ENCODE peak calls at places on chromosome 13, in five cellular contexts. U, H, D, X and T are unnamed samples. For H3K4me1, the result is how much of the 10 kb centered on the place peaks cover.

GRCh38 chr13:40974460-40975407 is 44.4 kb downstream of the ELF1 start:
- DNase-seq in X (peak), D (no peak), H (peak), U (no peak), T (no peak)

GRCh38 chr13:27183561-27184147 is 12.0 kb upstream of the USP12 start:
- DNase-seq in U (no peak), D (no peak), X (no peak), H (no peak), T (no peak)

GRCh38 chr13:38542601-38543000 is 144.3 kb upstream of the FREM2 start:
- DNase-seq in X (no peak), U (no peak), H (no peak), D (no peak), T (no peak)

GRCh38 chr13:57017357-57017756 is 123.4 kb upstream of the PRR20A start:
- DNase-seq in U (no peak), X (no peak), D (no peak), H (no peak), T (no peak)

GRCh38 chr13:23644527-23644926 is 74.3 kb downstream of the TNFRSF19 start:
- DNase-seq in H (no peak), U (no peak), D (no peak), X (no peak), T (no peak)

GRCh38 chr13:106038752-106039151 is 496.7 kb downstream of the EFNB2 start:
- DNase-seq in H (no peak), D (no peak), X (no peak), U (no peak), T (no peak)

GRCh38 chr13:60957816-60958215 is 457.8 kb downstream of the PCDH20 start:
- DNase-seq in U (no peak), D (no peak), H (no peak), X (no peak), T (no peak)

GRCh38 chr13:107832521-107833095 is 382.7 kb downstream of the LIG4 start:
- DNase-seq in U (no peak), X (no peak), H (no peak), D (no peak), T (no peak)

GRCh38 chr13:95160112-95160906 is 140.9 kb downstream of the ABCC4 start:
- DNase-seq in D (no peak), H (no peak), X (no peak), U (no peak), T (no peak)

GRCh38 chr13:43990021-43990420 is 110.3 kb downstream of the LACC1 start:
- DNase-seq in D (no peak), X (no peak), U (no peak), H (no peak), T (no peak)

GRCh38 chr13:113157206-113157928 is 1.1 kb upstream of the PROZ start:
- DNase-seq in U (no peak), X (no peak), D (no peak), H (no peak), T (no peak)

GRCh38 chr13:27973291-27973690 is 4.2 kb upstream of the CDX2 start:
- DNase-seq in H (no peak), X (peak), D (no peak), U (peak), T (no peak)

DNA sequence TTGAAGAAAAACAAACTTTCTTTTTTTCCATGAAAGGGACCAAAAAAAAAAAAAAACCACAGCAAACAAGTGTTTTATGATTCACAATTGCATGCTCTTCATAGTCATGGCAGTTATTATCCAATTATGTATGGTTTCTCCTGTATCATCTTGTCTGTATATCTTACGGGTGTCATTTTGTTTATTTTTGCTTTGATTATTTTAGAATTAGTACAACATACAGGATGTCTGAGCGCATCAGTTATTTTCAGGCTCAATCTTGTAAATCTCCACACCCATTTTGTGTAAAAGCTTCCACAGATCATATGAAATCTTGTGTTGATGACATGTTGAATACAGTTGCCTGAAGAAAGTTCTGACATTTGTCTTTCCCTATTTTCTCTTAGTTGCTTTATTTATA is 280.3 kb downstream of the KLF5 start:
- DNase-seq in H (no peak), D (no peak), U (no peak), X (no peak), T (no peak)
- H3K4me1 ChIP-seq in H (under half), D (under half), U (under half), X (under half), T (under half)

DNA sequence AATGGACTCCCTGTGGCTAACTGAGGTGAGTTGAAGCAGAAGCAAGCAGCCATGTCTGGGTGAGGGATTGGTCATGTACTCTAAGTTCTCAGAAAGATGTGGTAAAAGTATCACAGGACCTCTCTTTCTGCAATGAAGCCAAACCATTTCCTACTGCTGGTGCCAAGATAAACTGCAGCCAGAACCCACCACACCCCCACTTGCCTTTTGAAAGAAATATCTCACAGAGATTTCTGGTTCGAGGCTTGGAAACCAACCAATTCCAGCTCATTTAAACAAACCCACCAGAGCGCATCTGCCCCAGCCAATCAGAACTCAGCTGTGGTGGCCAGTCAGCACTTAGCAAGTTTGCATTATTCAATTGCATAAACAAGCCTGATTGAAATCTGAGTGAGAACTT is 204.5 kb upstream of the ATXN8OS start:
- DNase-seq in H (no peak), U (no peak), D (no peak), X (no peak), T (no peak)
- TF ChIP-seq EP300 in H (no peak), U (no peak), D (no peak), X (no peak), T (no peak)

DNA sequence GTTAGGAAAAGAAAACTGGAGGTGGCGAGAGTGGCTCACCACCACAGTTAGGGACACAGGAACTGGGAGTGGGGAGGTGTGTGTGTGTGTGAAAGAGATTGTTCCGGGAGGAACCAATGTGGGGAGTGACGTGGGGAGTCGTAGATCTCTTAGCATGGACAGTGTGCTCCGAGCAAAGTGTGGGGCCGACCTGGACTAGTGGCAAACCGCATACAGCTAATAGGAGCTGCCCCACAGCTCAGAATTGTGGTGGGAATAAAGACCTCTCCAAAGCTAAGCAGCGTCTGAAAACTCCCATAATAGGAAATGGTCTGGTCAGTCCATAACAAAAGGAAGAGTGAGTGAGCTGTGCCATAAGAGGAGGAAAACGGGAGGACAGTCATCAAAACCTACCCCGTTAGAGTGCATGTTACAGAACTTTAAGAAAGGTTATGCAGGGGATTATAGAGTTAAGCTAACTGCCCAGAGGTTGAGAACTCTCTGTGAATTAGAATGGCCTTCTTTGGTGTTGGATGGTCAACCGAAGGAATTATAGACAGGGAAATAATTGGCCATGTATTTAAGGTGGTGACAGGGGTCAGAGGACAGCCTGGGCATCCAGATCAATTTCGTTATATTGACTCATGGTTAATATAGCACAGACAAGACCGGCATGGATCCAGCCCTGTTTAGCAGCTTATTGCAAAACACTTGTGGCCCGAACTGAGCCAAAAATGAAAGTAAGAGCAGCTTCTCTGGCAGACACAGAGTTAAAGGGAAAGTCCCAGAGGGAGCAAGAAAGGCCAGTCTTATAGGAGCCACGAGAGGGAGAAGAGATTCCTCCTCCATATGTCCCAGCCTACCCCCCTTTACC is 8.9 kb upstream of the SLC15A1 start:
- DNase-seq in H (no peak), X (no peak), D (no peak), U (peak), T (no peak)
- TF ChIP-seq CTCF in H (no peak), X (no peak), D (no peak), U (no peak), T (no peak)

GRCh38 chr13:51419015-51419636 is 33.7 kb downstream of the INTS6 start:
- DNase-seq in H (no peak), X (no peak), D (no peak), U (no peak), T (no peak)

GRCh38 chr13:51425410-51426042 is 27.3 kb downstream of the INTS6 start:
- DNase-seq in H (no peak), U (no peak), X (no peak), D (no peak), T (no peak)

GRCh38 chr13:51423766-51424165 is 29.1 kb downstream of the INTS6 start:
- DNase-seq in U (no peak), X (no peak), D (no peak), H (no peak), T (no peak)

GRCh38 chr13:51420681-51421476 is 32.0 kb downstream of the INTS6 start:
- DNase-seq in D (no peak), H (no peak), U (no peak), X (no peak), T (no peak)

DNA sequence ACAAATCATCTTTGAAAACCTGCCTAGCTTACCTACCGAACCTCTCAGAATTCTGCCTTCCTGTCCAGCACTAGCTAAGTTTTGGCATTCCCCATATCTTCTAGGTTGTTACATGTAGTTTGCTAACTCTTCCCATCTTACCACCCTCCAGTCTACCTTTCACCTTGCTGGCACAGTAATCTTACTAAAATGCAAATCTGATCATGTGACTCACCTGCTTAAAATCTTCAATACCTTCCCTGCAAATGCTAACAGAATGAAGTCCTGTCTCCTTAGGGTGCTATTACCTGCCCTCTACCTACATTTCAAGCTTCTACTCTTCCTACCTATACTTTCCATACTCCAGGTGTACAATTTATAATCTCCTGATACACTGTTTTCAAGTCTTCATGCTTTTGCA is 30.4 kb downstream of the INTS6 start:
- DNase-seq in X (no peak), U (no peak), D (no peak), H (no peak), T (no peak)
- H3K4me1 ChIP-seq in X (under half), U (half or more), D (under half), H (under half), T (under half)

GRCh38 chr13:49082653-49083536 is 107.2 kb downstream of the FNDC3A start:
- DNase-seq in U (no peak), X (no peak), D (no peak), H (no peak), T (no peak)
- TF ChIP-seq EP300 in U (no peak), X (no peak), D (no peak), H (no peak), T (no peak)

GRCh38 chr13:111153279-111153976 is 38.3 kb downstream of the ARHGEF7 start:
- DNase-seq in U (peak), H (peak), D (peak), X (peak), T (peak)
- TF ChIP-seq CTCF in U (no peak), H (peak), D (no peak), X (no peak), T (no peak)

GRCh38 chr13:51588406-51588949 is 4.2 kb downstream of the WDFY2 start:
- DNase-seq in D (no peak), U (no peak), H (no peak), X (no peak), T (no peak)
- H3K4me1 ChIP-seq in D (under half), U (half or more), H (under half), X (under half), T (under half)